ENCODE peak calls at places on chromosomes 5 and 9, in nine cellular contexts. S is PC-9, W is IMR-90, Z is HCT116, C is mammary epithelial cell, T is astrocyte, Y is PC-3, Q is H1, M is Karpas-422. L is an unnamed sample.

GRCh38 chr9:131627846-131628820 is 82.8 kb downstream of the PRRT1B start:
- DNase-seq in S (no peak), W (peak; percentile 71), Z (no peak), C (no peak), T (peak; percentile 95), Y (no peak), Q (no peak), M (no peak), L (no peak)

GRCh38 chr5:2818936-2819335 is 67.5 kb upstream of the IRX2 start:
- DNase-seq in S (no peak), W (no peak), Z (no peak), C (no peak), T (no peak), Y (no peak), Q (no peak), M (no peak), L (no peak)

GRCh38 chr5:5306696-5307095 is 115.8 kb upstream of the ICE1 start:
- DNase-seq in S (peak; percentile 54), W (peak; percentile 4), Z (no peak), C (no peak), T (peak; percentile 82), Y (peak; percentile 42), Q (no peak), M (no peak), L (no peak)

GRCh38 chr5:130164966-130165365 is 260.7 kb downstream of the CHSY3 start:
- DNase-seq in S (no peak), W (no peak), Z (no peak), C (peak; percentile 8), T (peak; percentile 27), Y (peak; percentile 76), Q (no peak), M (no peak), L (no peak)

GRCh38 chr5:176529824-176530195 is 7.4 kb downstream of the RNF44 start:
- DNase-seq in S (no peak), W (no peak), Z (no peak), C (no peak), T (no peak), Y (no peak), Q (no peak), M (no peak), L (peak; percentile 84)

GRCh38 chr9:98074119-98074990 is 17.8 kb downstream of the NANS start:
- DNase-seq in S (peak; percentile 49), W (peak; percentile 59), Z (no peak), C (peak; percentile 33), T (no peak), Y (peak; percentile 70), Q (peak; percentile 94), M (peak; percentile 84), L (peak; percentile 79)

GRCh38 chr9:133119039-133119438 is 2.0 kb downstream of the RALGDS start:
- DNase-seq in S (no peak), W (no peak), Z (no peak), C (no peak), T (no peak), Y (no peak), Q (no peak), M (no peak), L (no peak)

GRCh38 chr9:129322022-129322621 is 144.1 kb upstream of the IER5L start:
- DNase-seq in S (no peak), W (no peak), Z (no peak), C (no peak), T (no peak), Y (no peak), Q (no peak), M (no peak), L (no peak)

GRCh38 chr9:111993319-111993718 is 96.7 kb downstream of the UGCG start:
- DNase-seq in S (no peak), W (no peak), Z (no peak), C (no peak), T (no peak), Y (no peak), Q (no peak), M (no peak), L (no peak)

GRCh38 chr9:111992523-111992922 is 95.9 kb downstream of the UGCG start:
- DNase-seq in S (peak; percentile 59), W (peak; percentile 82), Z (peak; percentile 61), C (peak; percentile 93), T (peak; percentile 85), Y (peak; percentile 79), Q (no peak), M (no peak), L (peak; percentile 51)

GRCh38 chr9:111997831-111998230 is 101.2 kb downstream of the UGCG start:
- DNase-seq in S (no peak), W (no peak), Z (no peak), C (no peak), T (no peak), Y (no peak), Q (no peak), M (no peak), L (no peak)

GRCh38 chr9:111991179-111991578 is 94.6 kb downstream of the UGCG start:
- DNase-seq in S (no peak), W (no peak), Z (no peak), C (no peak), T (no peak), Y (no peak), Q (no peak), M (no peak), L (no peak)

GRCh38 chr9:111994831-111995458 is 98.3 kb downstream of the UGCG start:
- DNase-seq in S (no peak), W (no peak), Z (no peak), C (peak; percentile 42), T (peak; percentile 32), Y (no peak), Q (no peak), M (no peak), L (peak; percentile 38)
- H2AFZ ChIP-seq in S (no peak overlapping the region), W (no peak overlapping the region), Z (peak overlapping the region; percentile 55), C (peak overlapping the region; percentile 12), T (no peak overlapping the region), Y (no peak overlapping the region), Q (no peak overlapping the region), M (no peak overlapping the region), L (peak overlapping the region; percentile 67)

GRCh38 chr5:137398175-137398574 is 101.0 kb downstream of the SPOCK1 start:
- DNase-seq in S (no peak), W (no peak), Z (no peak), C (no peak), T (no peak), Y (no peak), Q (no peak), M (no peak), L (no peak)

GRCh38 chr5:137401946-137402345 is 97.2 kb downstream of the SPOCK1 start:
- DNase-seq in S (no peak), W (no peak), Z (no peak), C (peak; percentile 59), T (no peak), Y (no peak), Q (no peak), M (no peak), L (no peak)

GRCh38 chr5:137402436-137403187 is 96.5 kb downstream of the SPOCK1 start:
- DNase-seq in S (no peak), W (no peak), Z (no peak), C (no peak), T (no peak), Y (no peak), Q (no peak), M (no peak), L (no peak)

GRCh38 chr5:137398751-137399150 is 100.4 kb downstream of the SPOCK1 start:
- DNase-seq in S (no peak), W (no peak), Z (no peak), C (no peak), T (no peak), Y (no peak), Q (no peak), M (no peak), L (no peak)

GRCh38 chr5:137400571-137400970 is 98.6 kb downstream of the SPOCK1 start:
- DNase-seq in S (no peak), W (no peak), Z (no peak), C (no peak), T (no peak), Y (no peak), Q (no peak), M (no peak), L (no peak)
- H3K27me3 ChIP-seq in S (no peaks in the 10 kb centered on the region), W (no peaks in the 10 kb centered on the region), Z (peaks cover 58% of the 10 kb centered on the region), C (peaks cover 2% of the 10 kb centered on the region), T (no peaks in the 10 kb centered on the region), Y (no peaks in the 10 kb centered on the region), Q (no peaks in the 10 kb centered on the region), M (no peaks in the 10 kb centered on the region), L (no peaks in the 10 kb centered on the region)

GRCh38 chr5:56816546-56817081 is 1.3 kb downstream of the MAP3K1 start:
- DNase-seq in S (peak; percentile 60), W (peak; percentile 54), Z (no peak), C (peak; percentile 70), T (peak; percentile 57), Y (peak; percentile 53), Q (no peak), M (peak; percentile 89), L (peak; percentile 95)

GRCh38 chr5:56814963-56815656 is at the start of gene MAP3K1:
- DNase-seq in S (peak; percentile 83), W (peak; percentile 60), Z (no peak), C (peak; percentile 80), T (peak; percentile 36), Y (peak; percentile 76), Q (peak; percentile 86), M (peak; percentile 91), L (peak; percentile 98)

GRCh38 chr5:56814361-56814962 is 887 bp upstream of the MAP3K1 start:
- DNase-seq in S (peak; percentile 46), W (no peak), Z (no peak), C (no peak), T (no peak), Y (peak; percentile 42), Q (peak; percentile 62), M (peak; percentile 59), L (peak; percentile 87)

GRCh38 chr5:56817306-56817986 is 2.1 kb downstream of the MAP3K1 start:
- DNase-seq in S (peak; percentile 34), W (no peak), Z (no peak), C (peak; percentile 14), T (no peak), Y (no peak), Q (no peak), M (peak; percentile 67), L (no peak)

GRCh38 chr5:56815657-56816545 is 552 bp downstream of the MAP3K1 start:
- DNase-seq in S (peak; percentile 31), W (peak; percentile 32), Z (no peak), C (peak; percentile 31), T (peak; percentile 25), Y (no peak), Q (peak; percentile 72), M (peak; percentile 71), L (peak; percentile 69)
- H2AFZ ChIP-seq in S (peak overlapping the region; percentile 65), W (peak overlapping the region; percentile 93), Z (no peak overlapping the region), C (peak overlapping the region; percentile 87), T (peak overlapping the region; percentile 77), Y (peak overlapping the region; percentile 74), Q (no peak overlapping the region), M (no peak overlapping the region), L (peak overlapping the region; percentile 95)

DNA sequence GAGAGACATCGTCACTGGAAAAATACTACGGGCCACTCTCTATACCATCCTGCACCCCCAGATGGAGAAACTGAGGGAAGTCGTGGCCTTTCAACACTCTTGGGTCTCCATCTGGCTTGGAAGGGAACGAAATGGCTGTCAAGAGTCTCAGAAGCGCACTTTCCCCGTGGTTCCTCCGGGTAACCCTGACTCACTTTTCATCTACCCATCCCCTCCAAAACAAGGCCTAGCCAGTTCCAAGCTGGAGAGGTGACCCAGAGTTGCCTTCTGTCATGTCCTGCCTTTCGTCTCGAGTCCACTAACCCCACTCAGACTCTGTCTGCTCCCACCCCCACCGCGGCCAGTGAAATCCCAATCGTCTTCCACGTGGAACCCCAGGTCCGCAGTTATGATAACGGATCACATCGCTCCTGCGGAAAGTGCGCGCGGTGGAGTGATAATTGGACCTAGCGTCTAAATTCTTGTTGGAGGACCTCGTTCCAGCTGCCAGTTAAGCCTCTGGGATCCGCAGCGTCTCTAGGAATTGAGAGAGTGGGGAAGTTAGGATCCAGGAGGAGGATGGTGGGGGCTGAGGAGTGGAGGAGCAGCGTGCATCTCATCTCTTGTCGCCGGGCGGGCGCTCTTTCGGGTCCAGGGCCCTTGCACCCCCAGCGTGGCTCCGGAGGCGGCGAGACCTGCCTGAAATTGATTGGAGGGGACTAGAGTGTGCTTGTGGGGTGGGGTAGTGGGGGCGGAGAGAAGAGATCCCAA is 4.6 kb downstream of the CDKN2A start:
- DNase-seq in S (no peak), W (no peak), Z (no peak), C (no peak), T (no peak), Y (no peak), Q (peak; percentile 68), M (no peak), L (no peak)
- H3K27me3 ChIP-seq in S (no peaks in the 10 kb centered on the region), W (no peaks in the 10 kb centered on the region), Z (no peaks in the 10 kb centered on the region), C (no peaks in the 10 kb centered on the region), T (no peaks in the 10 kb centered on the region), Y (no peaks in the 10 kb centered on the region), Q (peaks cover 75% of the 10 kb centered on the region), M (no peaks in the 10 kb centered on the region), L (no peaks in the 10 kb centered on the region)